ENCODE peak calls at places on chromosomes 13 and 19, in four cellular contexts. L is stimulated activated CD8-positive, alpha-beta memory T cell treated with anti-CD3 and anti-CD28 coated beads, Interleukin-7, amount 100 ng/mL, for 4 hours; D is activated naive CD4-positive, alpha-beta T cell; K is amniotic epithelial cell. W is an unnamed sample.

GRCh38 chr13:44576396-44577235 is 486 bp upstream of the TSC22D1 start:
- DNase-seq in L (peak), D (no peak), K (no peak), W (peak)

GRCh38 chr13:108407495-108407894 is 138.0 kb downstream of the TNFSF13B start:
- DNase-seq in L (no peak), D (no peak), K (no peak), W (no peak)

GRCh38 chr19:33194884-33195710 is 967 bp downstream of the LRP3 start:
- DNase-seq in L (no peak), D (no peak), K (peak), W (peak)

GRCh38 chr19:57719424-57719823 is 8.0 kb downstream of the ZNF671 start:
- DNase-seq in L (no peak), D (no peak), K (no peak), W (no peak)

GRCh38 chr13:111204438-111205177 is 89.5 kb downstream of the ARHGEF7 start:
- DNase-seq in L (no peak), D (no peak), K (peak), W (peak)

GRCh38 chr19:16682539-16682938 is 21.6 kb downstream of the TMEM38A start:
- DNase-seq in L (no peak), D (no peak), K (no peak), W (no peak)

GRCh38 chr13:49527123-49527522 is 31.4 kb downstream of the PHF11 start:
- DNase-seq in L (no peak), D (no peak), K (peak), W (no peak)

GRCh38 chr19:33690461-33691427 is 69.0 kb downstream of the CHST8 start:
- DNase-seq in L (no peak), D (no peak), K (no peak), W (no peak)

GRCh38 chr13:62296812-62297211 is 881.2 kb upstream of the PCDH20 start:
- DNase-seq in L (no peak), D (no peak), K (no peak), W (no peak)

GRCh38 chr13:73715910-73716257 is 418.3 kb downstream of the KLF12 start:
- DNase-seq in L (no peak), D (no peak), K (peak), W (no peak)

GRCh38 chr19:55352040-55352439 is 2.5 kb downstream of the COX6B2 start:
- DNase-seq in L (no peak), D (no peak), K (no peak), W (no peak)

GRCh38 chr13:97224544-97225324 is 2.6 kb downstream of the MBNL2 start:
- DNase-seq in L (no peak), D (no peak), K (peak), W (no peak)

GRCh38 chr19:5006821-5007220 is 37.9 kb downstream of the KDM4B start:
- DNase-seq in L (no peak), D (no peak), K (no peak), W (no peak)

W was measured in ovary.